ENCODE peak calls at places on chromosomes 11 and 22, in seven cellular contexts. F is Calu3, X is GM20000, S is astrocyte of the cerebellum, H is upper lobe of right lung, M is stomach, W is H9. I is an unnamed sample.

GRCh38 chr11:102664001-102664752 is 39.0 kb upstream of the MMP20 start:
- DNase-seq in F (peak; percentile 35), X (no peak), S (no peak), H (no peak), M (no peak), W (peak; percentile 61), I (no peak)

GRCh38 chr11:72776844-72777754 is 16.7 kb downstream of the STARD10 start:
- DNase-seq in F (no peak), X (no peak), S (no peak), H (no peak), M (peak; percentile 72), W (no peak), I (no peak)

GRCh38 chr11:78295347-78295746 is 106.6 kb downstream of the USP35 start:
- DNase-seq in F (no peak), X (no peak), S (no peak), H (no peak), M (no peak), W (no peak), I (no peak)

GRCh38 chr11:14414470-14415461 is 55.8 kb upstream of the RRAS2 start:
- DNase-seq in F (no peak), X (peak; percentile 36), S (no peak), H (no peak), M (no peak), W (no peak), I (no peak)

GRCh38 chr11:57751676-57752253 is at the start of gene BTBD18:
- DNase-seq in F (peak; percentile 54), X (peak; percentile 62), S (peak; percentile 33), H (no peak), M (peak; percentile 56), W (peak; percentile 60), I (no peak)

GRCh38 chr11:64877390-64878222 is 815 bp downstream of the EHD1 start:
- DNase-seq in F (no peak), X (peak; percentile 70), S (no peak), H (no peak), M (no peak), W (no peak), I (no peak)

GRCh38 chr22:40345801-40346177 is 511 bp upstream of the ADSL start:
- DNase-seq in F (no peak), X (peak; percentile 49), S (no peak), H (peak; percentile 72), M (peak; percentile 49), W (no peak), I (no peak)

GRCh38 chr22:50270302-50271010 is at the start of gene MAPK11:
- DNase-seq in F (peak; percentile 83), X (peak; percentile 89), S (no peak), H (peak; percentile 87), M (peak; percentile 75), W (peak; percentile 84), I (no peak)

GRCh38 chr11:106415510-106415909 is 338.0 kb downstream of the AASDHPPT start:
- DNase-seq in F (no peak), X (no peak), S (no peak), H (no peak), M (no peak), W (no peak), I (no peak)

GRCh38 chr11:95256204-95256819 is 25.3 kb upstream of the SESN3 start:
- DNase-seq in F (no peak), X (no peak), S (no peak), H (no peak), M (no peak), W (no peak), I (no peak)

GRCh38 chr11:121063728-121064127 is 37.3 kb upstream of the TECTA start:
- DNase-seq in F (no peak), X (no peak), S (no peak), H (no peak), M (no peak), W (no peak), I (no peak)

GRCh38 chr11:96311120-96311568 is 31.9 kb downstream of the MAML2 start:
- DNase-seq in F (no peak), X (no peak), S (no peak), H (no peak), M (no peak), W (no peak), I (no peak)

DNA sequence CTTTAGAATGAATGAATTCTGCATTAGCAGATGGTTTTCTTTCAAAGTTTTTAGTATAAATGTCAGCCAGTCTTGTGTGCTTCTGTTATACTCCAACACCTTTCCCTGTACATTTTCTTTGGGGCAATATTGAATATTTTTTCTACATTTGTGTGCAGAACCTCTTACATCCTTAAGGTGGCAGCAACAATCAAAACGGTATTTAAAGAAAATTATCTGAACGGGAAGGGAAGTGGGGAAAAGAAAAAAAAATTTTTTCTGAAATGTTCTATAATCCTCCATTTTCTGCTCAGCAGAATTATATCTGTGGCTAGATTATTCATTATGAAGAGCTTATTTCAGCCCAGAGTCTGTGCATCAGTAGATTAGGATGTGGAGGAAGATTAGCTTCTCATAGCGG is 347.3 kb upstream of the RAG2 start:
- DNase-seq in F (no peak), X (no peak), S (no peak), H (no peak), M (no peak), W (no peak), I (no peak)
- TF ChIP-seq CTCF in F (peak; percentile 20), X (peak; percentile 30), S (peak; percentile 33), H (peak; percentile 24), M (no peak), W (peak; percentile 62), I (peak; percentile 58)

GRCh38 chr11:62974848-62975522 is 9.8 kb downstream of the SLC22A6 start:
- DNase-seq in F (peak; percentile 66), X (peak; percentile 34), S (no peak), H (peak; percentile 73), M (peak; percentile 72), W (peak; percentile 76), I (no peak)
- TF ChIP-seq CTCF in F (peak; percentile 48), X (peak; percentile 14), S (peak; percentile 40), H (peak; percentile 46), M (peak; percentile 43), W (peak; percentile 79), I (peak; percentile 61)

GRCh38 chr11:80107415-80107814 is 666.6 kb upstream of the TENM4 start:
- DNase-seq in F (no peak), X (no peak), S (no peak), H (no peak), M (no peak), W (no peak), I (no peak)
- TF ChIP-seq CTCF in F (no peak), X (no peak), S (no peak), H (no peak), M (no peak), W (peak; percentile 38), I (no peak)

GRCh38 chr22:37618072-37618656 is 9.5 kb downstream of the GGA1 start:
- DNase-seq in F (no peak), X (no peak), S (no peak), H (no peak), M (no peak), W (no peak), I (peak; percentile 1)
- TF ChIP-seq CTCF in F (no peak), X (no peak), S (no peak), H (no peak), M (no peak), W (no peak), I (no peak)

GRCh38 chr22:47411006-47411405 is 648.6 kb downstream of the TBC1D22A start:
- DNase-seq in F (no peak), X (no peak), S (no peak), H (peak; percentile 23), M (no peak), W (no peak), I (no peak)
- TF ChIP-seq CTCF in F (no peak), X (no peak), S (no peak), H (no peak), M (no peak), W (no peak), I (no peak)